ENCODE peak calls at places on chromosomes 12 and 14, in six cellular contexts. Z, B, F, D, Q and T are unnamed samples.

GRCh38 chr14:78764240-78764639 is 594.1 kb downstream of the NRXN3 start:
- DNase-seq in B (no peak), D (peak; percentile 1), Z (no peak), F (peak; percentile 20), Q (no peak), T (no peak)

GRCh38 chr12:47362131-47362686 is 282.4 kb upstream of the AMIGO2 start:
- DNase-seq in Q (no peak), Z (no peak), F (no peak), D (no peak), B (no peak), T (no peak)

GRCh38 chr14:75979071-75979571 is 2.7 kb downstream of the TGFB3 start:
- DNase-seq in B (no peak), F (peak; percentile 46), Q (peak; percentile 17), Z (no peak), D (peak; percentile 38), T (no peak)

GRCh38 chr14:24260780-24261157 is 2.2 kb downstream of the TGM1 start:
- DNase-seq in Q (no peak), Z (no peak), D (no peak), B (no peak), F (no peak), T (no peak)

GRCh38 chr14:24259282-24260025 is 3.5 kb downstream of the TGM1 start:
- DNase-seq in D (no peak), F (peak; percentile 82), B (no peak), Z (no peak), Q (no peak), T (no peak)

GRCh38 chr12:22410497-22410896 is 76.0 kb upstream of the ST8SIA1 start:
- DNase-seq in D (no peak), Z (no peak), B (no peak), F (no peak), Q (no peak), T (no peak)

GRCh38 chr12:118060301-118061010 is 523 bp downstream of the WSB2 start:
- DNase-seq in F (peak; percentile 51), Q (no peak), B (peak; percentile 72), Z (peak; percentile 63), D (no peak), T (peak; percentile 58)

GRCh38 chr14:75648066-75648838 is 12.4 kb downstream of the ERG28 start:
- DNase-seq in D (peak; percentile 99), F (peak; percentile 86), B (no peak), Z (peak; percentile 75), Q (peak; percentile 82), T (peak; percentile 77)

GRCh38 chr12:26948309-26948708 is 10.0 kb downstream of the FGFR1OP2 start:
- DNase-seq in Z (no peak), Q (no peak), D (no peak), B (no peak), F (no peak), T (no peak)

GRCh38 chr14:93753647-93754046 is 34.6 kb downstream of the PRIMA1 start:
- DNase-seq in Q (no peak), F (no peak), D (no peak), B (no peak), Z (no peak), T (no peak)

GRCh38 chr14:63752449-63753169 is 24.7 kb upstream of the SGPP1 start:
- DNase-seq in B (no peak), F (peak; percentile 22), Z (no peak), D (peak; percentile 58), Q (peak; percentile 73), T (no peak)

GRCh38 chr14:63745858-63746425 is 18.1 kb upstream of the SGPP1 start:
- DNase-seq in D (no peak), Z (no peak), Q (no peak), B (peak; percentile 83), F (no peak), T (peak; percentile 54)

GRCh38 chr14:63745272-63745671 is 17.4 kb upstream of the SGPP1 start:
- DNase-seq in Q (no peak), D (no peak), Z (no peak), B (no peak), F (no peak), T (no peak)

DNA sequence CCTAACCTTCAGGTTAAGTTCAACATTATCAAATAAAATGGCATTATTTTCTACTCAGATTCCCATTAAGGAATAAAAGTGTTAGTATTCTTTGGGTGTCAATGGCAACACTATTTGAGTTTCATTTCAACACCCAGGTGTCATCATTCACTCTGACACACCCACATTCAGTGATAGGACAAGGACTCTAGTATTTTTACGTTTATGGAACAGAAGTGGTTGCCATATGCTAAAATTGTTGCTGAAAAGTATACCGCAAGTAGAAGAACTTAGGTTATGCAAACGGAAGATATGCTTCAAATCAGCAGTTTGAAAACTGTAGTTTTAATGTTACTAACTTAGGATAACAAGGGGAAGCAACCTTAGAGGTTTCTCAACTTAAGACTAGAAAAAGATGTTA is 20.0 kb upstream of the SGPP1 start:
- DNase-seq in B (no peak), Z (no peak), D (no peak), Q (no peak), F (no peak), T (no peak)
- TF ChIP-seq CTCF in B (no peak), Z (no peak), D (no peak), Q (no peak), F (no peak), T (no peak)

GRCh38 chr14:45253070-45253753 is at the start of gene MIS18BP1:
- DNase-seq in D (peak; percentile 95), F (peak; percentile 93), Z (peak; percentile 96), Q (peak; percentile 98), B (peak; percentile 98), T (peak; percentile 96)
- TF ChIP-seq POLR2A in D (peak; percentile 36), F (peak; percentile 43), Z (no peak), Q (peak; percentile 51), B (peak; percentile 62), T (no peak)

DNA sequence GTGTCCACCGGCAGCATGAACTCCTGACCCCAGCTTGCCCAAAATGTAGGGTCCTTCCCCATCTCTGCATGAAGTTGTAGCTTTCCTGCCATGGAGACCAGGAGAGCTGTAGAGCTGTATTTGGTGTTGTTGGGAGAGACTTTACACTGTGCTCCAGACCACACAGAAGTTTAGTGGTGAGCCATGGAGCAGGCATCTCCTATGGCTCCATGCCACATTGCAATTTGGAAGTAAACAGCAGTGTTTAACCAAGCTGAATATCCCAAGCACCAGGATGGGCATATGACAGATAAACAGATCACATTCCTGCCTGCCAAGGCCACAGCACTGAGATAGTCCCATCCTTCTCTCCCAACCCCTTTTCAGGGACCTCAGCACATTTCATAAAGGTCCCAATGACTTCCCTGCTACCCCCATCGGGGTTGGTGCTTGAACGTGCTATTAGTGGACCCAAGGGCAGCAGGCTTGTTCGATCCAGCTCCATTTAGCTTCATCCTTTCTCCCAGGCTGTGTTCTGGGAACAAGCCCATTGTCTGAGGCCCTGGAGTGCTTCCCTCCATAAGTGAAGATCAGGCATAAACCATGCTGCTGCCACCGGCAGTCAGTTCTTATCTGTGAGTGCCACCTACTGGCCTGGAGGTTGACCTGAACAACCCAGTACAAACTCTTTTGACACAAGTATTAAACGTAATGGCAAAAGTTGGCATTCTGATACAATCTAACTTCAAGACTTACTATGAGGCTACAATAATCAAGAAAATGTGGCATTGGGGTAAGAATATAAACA is 172.3 kb upstream of the ATXN7L3B start:
- DNase-seq in Q (peak; percentile 54), B (no peak), F (peak; percentile 9), Z (no peak), D (peak; percentile 33), T (no peak)
- TF ChIP-seq CTCF in Q (no peak), B (peak; percentile 18), F (peak; percentile 23), Z (no peak), D (peak; percentile 41), T (no peak)

GRCh38 chr14:55271572-55272414 is 572 bp downstream of the FBXO34 start:
- DNase-seq in Z (peak; percentile 68), F (peak; percentile 73), Q (peak; percentile 90), B (peak; percentile 88), D (peak; percentile 84), T (peak; percentile 89)

GRCh38 chr14:55272922-55273321 is 1.7 kb downstream of the FBXO34 start:
- DNase-seq in Z (no peak), F (no peak), D (no peak), Q (no peak), B (no peak), T (no peak)

GRCh38 chr14:55272415-55272786 is 1.2 kb downstream of the FBXO34 start:
- DNase-seq in Z (no peak), F (no peak), Q (no peak), B (no peak), D (no peak), T (no peak)

GRCh38 chr14:55274144-55274543 is 2.9 kb downstream of the FBXO34 start:
- DNase-seq in B (no peak), Q (no peak), Z (no peak), D (no peak), F (no peak), T (no peak)

DNA sequence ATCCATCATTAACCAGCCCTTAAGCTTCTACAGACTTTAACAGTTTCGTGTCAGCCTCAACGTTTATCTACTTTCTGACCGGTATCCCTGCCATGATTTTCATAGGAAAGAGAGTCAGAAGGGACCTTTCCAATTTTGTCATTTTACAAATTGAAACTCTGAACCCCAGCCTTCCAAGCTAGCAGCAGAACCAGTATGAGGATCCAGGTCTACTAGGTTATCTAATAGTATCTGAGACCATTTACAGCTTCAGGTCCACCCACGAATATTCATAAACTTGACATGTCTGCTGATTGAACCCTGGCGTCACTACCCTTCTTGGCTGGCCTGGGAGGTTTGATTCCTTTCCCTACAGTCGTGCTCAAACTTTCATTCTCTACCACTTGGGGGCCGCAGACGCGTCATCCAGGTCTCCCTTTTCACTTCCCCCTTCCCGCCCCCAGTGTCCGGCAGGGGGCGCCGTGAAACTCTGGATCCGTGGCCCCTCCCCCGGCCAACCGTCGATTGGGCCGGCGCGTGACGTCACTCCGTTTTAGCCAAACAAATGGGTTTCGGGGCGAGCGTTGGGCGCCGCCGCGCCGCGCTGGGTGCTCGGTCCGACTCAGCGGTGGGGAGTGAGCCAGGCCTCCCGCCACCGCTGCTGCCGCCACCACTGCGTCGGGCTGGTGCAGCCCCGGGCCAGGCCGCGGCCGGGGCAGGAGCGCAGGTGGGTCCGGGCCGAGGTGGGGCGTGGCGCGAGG is at the start of gene FBXO34:
- DNase-seq in D (peak; percentile 94), B (peak; percentile 100), Z (peak; percentile 100), F (peak; percentile 99), Q (peak; percentile 97), T (peak; percentile 99)
- TF ChIP-seq POLR2A in D (peak; percentile 80), B (peak; percentile 96), Z (no peak), F (peak; percentile 95), Q (peak; percentile 94), T (peak; percentile 98)

GRCh38 chr14:61607570-61608244 is 87.6 kb upstream of the HIF1A start:
- DNase-seq in Q (no peak), B (no peak), F (no peak), Z (no peak), D (no peak), T (no peak)
- TF ChIP-seq CTCF in Q (no peak), B (no peak), F (no peak), Z (no peak), D (no peak), T (no peak)

GRCh38 chr14:49999216-49999761 is 106.4 kb downstream of the ARF6 start:
- DNase-seq in Z (peak; percentile 86), B (peak; percentile 97), F (peak; percentile 72), D (peak; percentile 88), Q (peak; percentile 77), T (peak; percentile 93)
- TF ChIP-seq POLR2A in Z (no peak), B (peak; percentile 59), F (no peak), D (peak; percentile 73), Q (no peak), T (no peak)